ENCODE peak calls at places on chromosomes 3 and 15, in six cellular contexts. One of them, this sample, is unnamed.

GRCh38 chr3:632571-633170 is 436.1 kb downstream of the CHL1 start:
- DNase-seq in A549: peak
- DNase-seq in NB4: peak
- DNase-seq in body of pancreas: peak
- DNase-seq in psoas muscle: no peak
- DNase-seq in cardiac muscle cell: peak
- DNase-seq in this sample: peak

GRCh38 chr3:94616833-94617232 is 554.0 kb downstream of the NSUN3 start:
- DNase-seq in cardiac muscle cell: no peak
- DNase-seq in A549: peak
- DNase-seq in NB4: no peak
- DNase-seq in body of pancreas: no peak
- DNase-seq in psoas muscle: no peak
- DNase-seq in this sample: no peak

GRCh38 chr15:82621970-82622369 is 25.2 kb downstream of the CPEB1 start:
- DNase-seq in body of pancreas: no peak
- DNase-seq in cardiac muscle cell: no peak
- DNase-seq in NB4: no peak
- DNase-seq in A549: peak
- DNase-seq in psoas muscle: no peak
- DNase-seq in this sample: no peak

GRCh38 chr3:13213911-13214846 is 140.9 kb upstream of the IQSEC1 start:
- DNase-seq in A549: no peak
- DNase-seq in psoas muscle: no peak
- DNase-seq in cardiac muscle cell: no peak
- DNase-seq in body of pancreas: no peak
- DNase-seq in NB4: no peak
- DNase-seq in this sample: no peak

GRCh38 chr3:122322095-122323075 is 2.7 kb upstream of the CSTA start:
- DNase-seq in NB4: no peak
- DNase-seq in A549: no peak
- DNase-seq in psoas muscle: no peak
- DNase-seq in body of pancreas: no peak
- DNase-seq in cardiac muscle cell: no peak
- DNase-seq in this sample: no peak

GRCh38 chr3:128554100-128554464 is 61.1 kb upstream of the GATA2 start:
- DNase-seq in cardiac muscle cell: no peak
- DNase-seq in psoas muscle: no peak
- DNase-seq in body of pancreas: no peak
- DNase-seq in A549: peak
- DNase-seq in NB4: no peak
- DNase-seq in this sample: no peak

GRCh38 chr15:56307180-56307579 is 58.0 kb upstream of the TEX9 start:
- DNase-seq in body of pancreas: no peak
- DNase-seq in NB4: no peak
- DNase-seq in cardiac muscle cell: no peak
- DNase-seq in psoas muscle: no peak
- DNase-seq in A549: no peak
- DNase-seq in this sample: no peak

GRCh38 chr3:41212088-41212487 is 12.8 kb downstream of the CTNNB1 start:
- DNase-seq in psoas muscle: no peak
- DNase-seq in NB4: no peak
- DNase-seq in cardiac muscle cell: no peak
- DNase-seq in A549: no peak
- DNase-seq in body of pancreas: no peak
- DNase-seq in this sample: no peak

GRCh38 chr3:25088284-25088683 is 339.8 kb upstream of the RARB start:
- DNase-seq in psoas muscle: no peak
- DNase-seq in body of pancreas: no peak
- DNase-seq in A549: no peak
- DNase-seq in cardiac muscle cell: no peak
- DNase-seq in NB4: no peak
- DNase-seq in this sample: no peak

DNA sequence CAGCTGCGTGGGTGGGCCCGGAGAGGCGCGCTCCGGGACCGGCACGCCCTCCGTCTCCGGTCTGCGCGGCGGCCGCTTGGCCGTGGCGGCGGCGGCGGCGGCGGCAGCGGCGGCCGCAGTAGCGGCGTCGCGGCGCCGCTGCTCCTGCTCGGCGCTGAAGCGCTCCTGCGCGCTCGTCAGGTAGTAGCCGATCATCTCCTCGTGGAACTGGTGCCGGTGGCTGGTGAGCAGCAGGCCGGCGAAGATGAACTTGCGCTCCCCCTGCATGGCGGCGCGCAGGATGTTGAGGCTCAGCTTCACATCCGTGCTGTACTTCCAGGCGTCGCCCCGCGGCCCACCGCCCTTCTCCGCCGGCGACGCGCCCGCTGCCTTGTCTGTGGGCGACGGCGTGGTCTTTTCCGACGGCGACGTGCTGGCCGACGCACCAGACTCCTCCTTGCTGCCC is 157.3 kb downstream of the KLF13 start:
- DNase-seq in body of pancreas: no peak
- DNase-seq in A549: no peak
- DNase-seq in psoas muscle: no peak
- DNase-seq in cardiac muscle cell: no peak
- DNase-seq in NB4: no peak
- DNase-seq in this sample: no peak
- H3K4me3 ChIP-seq in body of pancreas: no peak
- H3K4me3 ChIP-seq in A549: no peak
- H3K4me3 ChIP-seq in psoas muscle: no peak
- H3K4me3 ChIP-seq in cardiac muscle cell: no peak
- H3K4me3 ChIP-seq in NB4: no peak
- H3K4me3 ChIP-seq in this sample: peak

GRCh38 chr15:92023971-92024370 is 170.5 kb downstream of the SLCO3A1 start:
- DNase-seq in cardiac muscle cell: no peak
- DNase-seq in NB4: no peak
- DNase-seq in psoas muscle: no peak
- DNase-seq in A549: no peak
- DNase-seq in body of pancreas: no peak
- DNase-seq in this sample: no peak

GRCh38 chr15:92029767-92030166 is 176.3 kb downstream of the SLCO3A1 start:
- DNase-seq in NB4: no peak
- DNase-seq in cardiac muscle cell: no peak
- DNase-seq in psoas muscle: no peak
- DNase-seq in body of pancreas: no peak
- DNase-seq in A549: no peak
- DNase-seq in this sample: peak

GRCh38 chr15:92029104-92029466 is 175.6 kb downstream of the SLCO3A1 start:
- DNase-seq in body of pancreas: no peak
- DNase-seq in NB4: no peak
- DNase-seq in psoas muscle: no peak
- DNase-seq in cardiac muscle cell: no peak
- DNase-seq in A549: no peak
- DNase-seq in this sample: peak

GRCh38 chr15:92021765-92022164 is 168.3 kb downstream of the SLCO3A1 start:
- DNase-seq in NB4: no peak
- DNase-seq in body of pancreas: no peak
- DNase-seq in psoas muscle: no peak
- DNase-seq in cardiac muscle cell: no peak
- DNase-seq in A549: no peak
- DNase-seq in this sample: no peak

GRCh38 chr15:92025717-92026270 is 172.3 kb downstream of the SLCO3A1 start:
- DNase-seq in psoas muscle: no peak
- DNase-seq in A549: no peak
- DNase-seq in cardiac muscle cell: no peak
- DNase-seq in body of pancreas: no peak
- DNase-seq in NB4: no peak
- DNase-seq in this sample: no peak
- H3K4me3 ChIP-seq in psoas muscle: no peak
- H3K4me3 ChIP-seq in A549: no peak
- H3K4me3 ChIP-seq in cardiac muscle cell: no peak
- H3K4me3 ChIP-seq in body of pancreas: no peak
- H3K4me3 ChIP-seq in NB4: no peak
- H3K4me3 ChIP-seq in this sample: no peak

DNA sequence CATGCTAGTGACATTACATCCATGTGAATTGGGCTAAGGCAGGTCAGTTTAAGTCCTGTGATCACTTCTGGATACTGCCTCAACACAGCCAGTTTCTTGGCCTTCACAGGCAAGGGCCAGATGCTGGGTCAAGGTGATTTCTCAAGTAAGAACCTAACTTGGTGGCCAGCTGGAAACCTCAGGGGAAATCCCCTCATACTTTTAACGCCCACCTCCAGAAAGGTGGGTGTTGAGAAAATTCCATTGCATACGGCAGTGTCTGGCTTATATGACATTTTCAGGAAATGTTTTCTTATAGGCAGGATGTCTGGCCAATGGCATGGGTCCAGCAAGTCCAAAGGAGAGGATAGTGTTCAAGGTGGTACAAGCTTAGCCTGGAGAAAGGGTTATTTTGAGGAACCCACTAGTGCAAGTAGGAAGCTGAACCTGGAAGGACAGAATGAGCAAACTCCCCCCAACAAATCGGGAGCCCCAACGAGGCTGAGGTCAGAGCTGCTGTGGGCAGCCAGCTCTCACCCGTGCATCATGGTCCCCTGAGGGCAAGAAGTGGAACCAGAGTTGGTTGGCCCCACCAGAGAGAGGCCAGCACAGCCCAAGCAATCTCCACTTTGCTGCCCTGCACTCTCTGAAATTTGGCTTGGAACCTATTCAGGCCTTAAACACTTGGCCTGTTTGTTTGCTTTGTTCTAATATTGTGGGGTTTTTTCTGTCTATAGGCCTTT is 135.4 kb downstream of the PDE8A start:
- DNase-seq in cardiac muscle cell: no peak
- DNase-seq in NB4: no peak
- DNase-seq in body of pancreas: no peak
- DNase-seq in A549: no peak
- DNase-seq in psoas muscle: no peak
- DNase-seq in this sample: no peak
- H3K4me3 ChIP-seq in cardiac muscle cell: no peak
- H3K4me3 ChIP-seq in NB4: no peak
- H3K4me3 ChIP-seq in body of pancreas: no peak
- H3K4me3 ChIP-seq in A549: no peak
- H3K4me3 ChIP-seq in psoas muscle: no peak
- H3K4me3 ChIP-seq in this sample: no peak

DNA sequence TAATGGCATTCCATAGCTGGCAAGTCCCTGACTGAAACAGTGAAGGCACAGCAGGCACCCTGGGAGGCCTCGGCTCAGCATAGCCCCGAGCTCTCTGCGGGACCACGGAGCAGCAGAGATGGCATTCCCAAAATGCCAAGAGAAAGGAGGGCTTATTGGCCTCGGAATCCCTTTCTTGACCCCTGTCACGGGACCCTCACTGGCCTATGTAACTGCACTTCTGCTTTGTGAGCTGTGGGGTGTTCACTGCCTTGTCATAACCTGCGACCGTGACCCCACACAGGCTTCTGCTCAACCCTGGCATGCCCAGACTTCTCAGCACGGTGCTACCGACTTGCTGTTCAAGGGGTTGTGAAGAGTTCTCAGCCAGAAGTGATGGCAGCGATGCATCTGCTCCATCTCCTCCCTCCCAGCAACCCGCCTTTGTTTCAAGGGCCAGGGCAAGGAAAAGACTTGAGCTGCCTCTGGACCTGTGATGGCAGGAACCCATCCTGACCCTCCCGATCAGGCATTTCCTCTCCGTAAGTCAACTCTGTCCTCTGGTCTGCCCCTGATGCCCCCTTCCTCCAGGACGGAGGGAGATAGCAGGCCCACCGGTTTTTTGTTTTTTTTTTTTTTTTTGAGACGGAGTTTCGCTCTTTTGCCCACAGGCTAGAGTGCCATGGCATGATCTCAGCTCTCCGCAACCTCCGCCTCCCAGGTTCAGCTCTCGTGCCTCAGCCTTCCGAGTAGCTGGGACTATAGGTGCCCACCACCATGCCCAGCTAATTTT is 30.5 kb downstream of the EHD4 start:
- DNase-seq in NB4: no peak
- DNase-seq in cardiac muscle cell: no peak
- DNase-seq in body of pancreas: no peak
- DNase-seq in psoas muscle: no peak
- DNase-seq in A549: no peak
- DNase-seq in this sample: no peak
- H3K4me3 ChIP-seq in NB4: no peak
- H3K4me3 ChIP-seq in cardiac muscle cell: no peak
- H3K4me3 ChIP-seq in body of pancreas: no peak
- H3K4me3 ChIP-seq in psoas muscle: no peak
- H3K4me3 ChIP-seq in A549: no peak
- H3K4me3 ChIP-seq in this sample: no peak

DNA sequence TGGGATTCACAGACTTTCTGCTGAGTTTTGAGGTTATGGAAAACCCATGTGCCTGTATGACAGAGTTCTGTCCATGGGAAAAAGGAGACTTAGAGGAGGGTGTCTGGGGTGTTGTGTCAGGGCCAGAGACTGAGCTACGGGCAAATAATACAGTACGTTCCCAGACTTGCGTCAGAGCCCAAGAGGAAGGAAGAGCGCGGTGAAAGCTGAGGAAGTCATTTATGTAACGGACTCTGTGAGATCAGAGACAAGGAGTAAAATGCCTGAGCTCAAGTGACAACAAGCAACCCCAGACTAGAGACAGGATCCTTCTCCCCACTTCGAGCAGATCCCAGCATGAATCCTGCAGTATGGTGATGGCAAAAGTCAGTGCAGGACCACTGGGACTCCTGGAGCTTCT is 368.6 kb upstream of the MCTP2 start:
- DNase-seq in psoas muscle: peak
- DNase-seq in cardiac muscle cell: no peak
- DNase-seq in A549: no peak
- DNase-seq in NB4: peak
- DNase-seq in body of pancreas: no peak
- DNase-seq in this sample: no peak
- H3K4me3 ChIP-seq in psoas muscle: no peak
- H3K4me3 ChIP-seq in cardiac muscle cell: no peak
- H3K4me3 ChIP-seq in A549: no peak
- H3K4me3 ChIP-seq in NB4: peak
- H3K4me3 ChIP-seq in body of pancreas: no peak
- H3K4me3 ChIP-seq in this sample: peak

DNA sequence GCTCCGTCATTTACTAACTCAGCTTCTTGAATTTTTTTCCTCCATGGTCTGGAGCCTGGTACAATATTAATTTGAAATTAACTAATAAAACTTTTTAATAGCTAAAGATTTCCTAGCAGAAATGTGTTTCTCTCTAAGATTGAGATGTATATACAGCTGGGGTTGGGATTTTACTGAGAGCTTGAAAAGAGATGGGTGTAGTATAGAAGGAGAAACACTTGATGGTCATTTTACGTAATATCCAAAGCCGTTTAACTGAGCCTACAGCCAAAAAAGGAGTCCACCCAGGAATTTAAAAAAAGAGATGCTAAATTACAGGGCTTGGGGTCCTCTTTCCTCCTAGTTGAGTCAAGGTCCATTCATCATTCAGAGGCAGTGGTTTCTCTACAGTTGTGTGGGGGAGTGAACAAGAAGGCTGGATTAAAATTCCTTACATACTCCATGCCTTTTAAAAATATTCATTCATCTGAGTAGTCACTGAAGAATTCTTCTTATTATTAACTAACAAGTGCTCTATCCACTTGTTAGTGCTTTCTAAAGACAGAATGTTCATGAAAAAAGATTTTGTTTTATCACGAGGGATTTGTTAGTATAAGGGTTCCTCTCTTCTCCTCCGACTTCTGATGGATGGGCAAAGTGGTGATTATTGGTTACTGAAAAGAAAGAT is 255.3 kb upstream of the IL12A start:
- DNase-seq in A549: peak
- DNase-seq in body of pancreas: no peak
- DNase-seq in psoas muscle: no peak
- DNase-seq in cardiac muscle cell: no peak
- DNase-seq in NB4: no peak
- DNase-seq in this sample: no peak
- H3K4me3 ChIP-seq in A549: peak
- H3K4me3 ChIP-seq in body of pancreas: no peak
- H3K4me3 ChIP-seq in psoas muscle: peak
- H3K4me3 ChIP-seq in cardiac muscle cell: peak
- H3K4me3 ChIP-seq in NB4: no peak
- H3K4me3 ChIP-seq in this sample: no peak

This sample was measured in right cardiac atrium.